ENCODE peak calls at places on chromosomes 3 and 15, in six cellular contexts. E, B, R, N, H and U are unnamed samples.

GRCh38 chr3:71862374-71863145 is 77.6 kb upstream of the PROK2 start:
- DNase-seq in E (no peak), B (peak), R (no peak), N (no peak), H (no peak), U (no peak)

GRCh38 chr15:78715439-78715838 is 74.4 kb upstream of the CHRNB4 start:
- DNase-seq in E (no peak), B (no peak), R (no peak), N (no peak), H (no peak), U (no peak)

GRCh38 chr3:171225698-171226097 is 199.2 kb upstream of the SLC2A2 start:
- DNase-seq in E (no peak), B (peak), R (no peak), N (no peak), H (no peak), U (no peak)

GRCh38 chr3:14235896-14236295 is 57.3 kb downstream of the LSM3 start:
- DNase-seq in E (peak), B (no peak), R (no peak), N (no peak), H (no peak), U (no peak)

GRCh38 chr15:81950841-81951414 is 94.9 kb downstream of the MEX3B start:
- DNase-seq in E (peak), B (no peak), R (no peak), N (no peak), H (peak), U (peak)

GRCh38 chr3:127674099-127674792 is 1.5 kb downstream of the ABTB1 start:
- DNase-seq in E (no peak), B (no peak), R (no peak), N (no peak), H (no peak), U (no peak)

GRCh38 chr3:30625541-30626438 is 19.4 kb downstream of the TGFBR2 start:
- DNase-seq in E (no peak), B (peak), R (no peak), N (no peak), H (no peak), U (no peak)

GRCh38 chr3:182268711-182269110 is 524.6 kb upstream of the ATP11B start:
- DNase-seq in E (no peak), B (no peak), R (no peak), N (no peak), H (no peak), U (no peak)